ENCODE peak calls at places on chromosomes 6 and 20, in four cellular contexts. S, Q, J and U are unnamed samples.

GRCh38 chr6:162485464-162485863 is 242.1 kb downstream of the PRKN start:
- DNase-seq in S (no peak), Q (no peak), J (no peak), U (no peak)

GRCh38 chr6:127641905-127642304 is 64.9 kb downstream of the C6orf58 start:
- DNase-seq in S (peak; percentile 65), Q (peak; percentile 36), J (peak; percentile 21), U (peak; percentile 62)

GRCh38 chr6:33632603-33633039 is 11.5 kb downstream of the ITPR3 start:
- DNase-seq in S (peak; percentile 94), Q (no peak), J (no peak), U (peak; percentile 26)

GRCh38 chr6:111559193-111560097 is 46.2 kb downstream of the TRAF3IP2 start:
- DNase-seq in S (no peak), Q (no peak), J (no peak), U (no peak)

GRCh38 chr6:95127266-95127665 is 450.1 kb upstream of the MANEA start:
- DNase-seq in S (no peak), Q (no peak), J (no peak), U (no peak)

GRCh38 chr6:7991992-7992815 is 72.0 kb downstream of the BLOC1S5 start:
- DNase-seq in S (no peak), Q (peak; percentile 92), J (no peak), U (peak; percentile 95)

GRCh38 chr20:38962898-38963484 is 847 bp downstream of the DHX35 start:
- DNase-seq in S (no peak), Q (no peak), J (no peak), U (no peak)

GRCh38 chr6:57221191-57221935 is 744 bp downstream of the RAB23 start:
- DNase-seq in S (peak; percentile 90), Q (peak; percentile 45), J (peak; percentile 57), U (peak; percentile 35)

GRCh38 chr20:47167846-47168245 is 188.7 kb downstream of the ZMYND8 start:
- DNase-seq in S (no peak), Q (no peak), J (no peak), U (no peak)
- H2AFZ ChIP-seq in S (no peak overlapping the region), Q (no peak overlapping the region), J (no peak overlapping the region), U (no peak overlapping the region)

DNA sequence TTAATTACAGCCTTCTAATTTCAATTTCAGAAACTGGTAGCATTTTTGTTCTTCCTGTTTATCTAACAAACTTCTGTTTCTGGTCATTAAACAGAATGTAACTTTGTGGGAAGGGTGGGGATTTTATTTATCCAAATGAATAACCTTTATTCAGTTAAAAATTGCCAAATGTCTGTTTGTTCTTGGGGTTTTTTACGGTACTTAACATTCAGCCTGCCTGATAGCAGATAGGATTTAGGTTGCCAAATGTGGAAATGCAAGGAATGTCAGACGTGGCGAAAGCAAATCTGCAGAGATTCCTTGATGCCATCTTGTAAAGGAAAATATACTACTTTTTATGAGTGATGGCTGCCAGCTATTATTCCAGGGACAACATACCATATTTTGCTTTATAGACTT is 95.7 kb downstream of the LYRM2 start:
- DNase-seq in S (no peak), Q (no peak), J (no peak), U (peak; percentile 29)
- H4K91ac ChIP-seq in S (no peak overlapping the region), Q (no peak overlapping the region), J (no peak overlapping the region), U (no peak overlapping the region)

DNA sequence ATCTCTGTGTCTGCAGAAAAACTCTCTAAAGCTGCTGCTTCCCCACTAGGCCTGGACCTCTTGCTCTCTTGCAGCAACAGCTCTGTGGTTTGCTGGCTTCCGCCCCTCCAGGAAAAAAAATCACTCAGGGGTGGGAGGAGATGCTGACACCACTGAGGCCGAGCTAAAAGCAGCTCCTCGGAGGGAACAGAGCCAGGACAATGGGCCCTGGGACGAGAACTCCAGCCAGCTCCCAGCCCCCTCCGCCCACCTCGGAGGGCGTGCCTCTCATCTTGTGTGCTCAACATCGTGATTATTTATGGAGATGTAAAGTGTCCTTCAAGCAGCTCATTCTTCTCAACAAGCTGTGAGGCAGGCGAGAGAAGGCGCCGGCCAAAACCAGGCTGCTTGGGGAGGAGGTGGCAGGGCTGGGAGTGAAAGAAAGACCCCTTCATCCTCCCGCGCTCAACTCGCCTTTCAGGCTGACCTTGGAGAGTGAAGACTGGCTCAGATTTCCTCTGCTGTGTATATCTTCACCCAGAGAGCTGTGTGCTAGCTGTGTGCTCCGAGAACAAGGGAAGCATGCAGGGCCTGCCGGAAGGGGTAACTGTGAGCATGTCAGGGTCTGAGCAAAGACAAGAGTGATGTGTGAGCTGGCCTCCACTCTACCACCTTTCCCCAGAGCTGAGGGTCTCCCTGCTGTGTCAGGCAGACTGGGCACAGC is 53.6 kb upstream of the LRFN2 start:
- DNase-seq in S (no peak), Q (no peak), J (no peak), U (no peak)
- H2AFZ ChIP-seq in S (no peak overlapping the region), Q (no peak overlapping the region), J (peak overlapping the region; percentile 78), U (no peak overlapping the region)

DNA sequence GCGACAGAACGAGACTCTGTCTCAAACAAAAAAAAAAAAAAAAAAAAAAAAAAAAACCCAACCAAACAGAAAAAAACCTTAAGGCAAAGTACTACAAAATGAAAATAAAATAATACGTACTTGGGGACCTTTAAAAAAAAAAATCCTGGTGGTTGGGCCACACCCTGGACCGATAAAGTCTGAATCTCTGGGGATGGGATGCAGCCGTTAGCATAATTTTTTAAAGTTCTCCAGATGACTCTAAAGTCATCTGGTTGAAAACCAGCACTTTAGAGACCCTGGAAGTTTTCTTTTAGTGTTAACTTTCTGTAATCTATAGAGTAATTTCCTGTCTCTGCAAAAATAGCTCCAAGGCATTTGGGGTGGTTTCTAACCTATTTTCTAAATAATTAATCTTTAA is 142.9 kb upstream of the SALL4 start:
- DNase-seq in S (no peak), Q (no peak), J (no peak), U (no peak)
- H4K91ac ChIP-seq in S (no peak overlapping the region), Q (no peak overlapping the region), J (no peak overlapping the region), U (no peak overlapping the region)

GRCh38 chr6:110488606-110489005 is 12.2 kb upstream of the SLC22A16 start:
- DNase-seq in S (no peak), Q (no peak), J (no peak), U (no peak)

GRCh38 chr6:110482774-110483400 is 6.5 kb upstream of the SLC22A16 start:
- DNase-seq in S (no peak), Q (no peak), J (no peak), U (no peak)

GRCh38 chr6:110486756-110487155 is 10.3 kb upstream of the SLC22A16 start:
- DNase-seq in S (no peak), Q (no peak), J (no peak), U (no peak)

GRCh38 chr6:110484321-110484720 is 7.9 kb upstream of the SLC22A16 start:
- DNase-seq in S (no peak), Q (no peak), J (no peak), U (no peak)

DNA sequence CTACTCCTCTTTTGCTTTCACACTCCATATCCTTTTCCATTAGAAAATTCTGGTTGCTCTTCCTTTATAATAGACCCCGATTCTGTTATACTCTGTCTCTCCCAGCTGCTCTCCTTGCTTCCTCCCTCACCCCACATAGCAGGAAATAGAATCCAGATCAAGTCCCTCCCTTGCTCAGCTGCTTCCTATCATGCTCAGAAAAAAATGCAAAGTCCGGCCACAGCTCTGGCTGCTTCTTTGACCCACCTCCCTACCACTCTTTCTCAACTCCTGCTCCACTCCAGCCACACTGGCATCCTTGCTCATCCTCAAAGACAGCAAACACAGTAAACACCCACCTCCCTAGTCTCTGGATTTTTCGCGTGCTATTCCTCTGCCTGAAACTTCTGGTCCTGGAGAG is 9.0 kb upstream of the SLC22A16 start:
- DNase-seq in S (no peak), Q (no peak), J (no peak), U (no peak)
- H2AFZ ChIP-seq in S (no peak overlapping the region), Q (peak overlapping the region; percentile 57), J (no peak overlapping the region), U (no peak overlapping the region)

GRCh38 chr6:38078671-38079070 is 259.1 kb downstream of the ZFAND3 start:
- DNase-seq in S (no peak), Q (peak; percentile 26), J (no peak), U (peak; percentile 56)
- H4K91ac ChIP-seq in S (no peak overlapping the region), Q (no peak overlapping the region), J (no peak overlapping the region), U (no peak overlapping the region)

GRCh38 chr6:3228046-3228671 is 706 bp upstream of the TUBB2B start:
- DNase-seq in S (peak; percentile 94), Q (no peak), J (peak; percentile 81), U (no peak)

GRCh38 chr6:3228791-3229565 is 1.5 kb upstream of the TUBB2B start:
- DNase-seq in S (peak; percentile 63), Q (no peak), J (peak; percentile 77), U (no peak)

GRCh38 chr6:3227363-3228045 is at the start of gene TUBB2B:
- DNase-seq in S (peak; percentile 94), Q (peak; percentile 37), J (peak; percentile 91), U (peak; percentile 6)

GRCh38 chr6:3229566-3230274 is 2.3 kb upstream of the TUBB2B start:
- DNase-seq in S (peak; percentile 80), Q (no peak), J (peak; percentile 66), U (no peak)

DNA sequence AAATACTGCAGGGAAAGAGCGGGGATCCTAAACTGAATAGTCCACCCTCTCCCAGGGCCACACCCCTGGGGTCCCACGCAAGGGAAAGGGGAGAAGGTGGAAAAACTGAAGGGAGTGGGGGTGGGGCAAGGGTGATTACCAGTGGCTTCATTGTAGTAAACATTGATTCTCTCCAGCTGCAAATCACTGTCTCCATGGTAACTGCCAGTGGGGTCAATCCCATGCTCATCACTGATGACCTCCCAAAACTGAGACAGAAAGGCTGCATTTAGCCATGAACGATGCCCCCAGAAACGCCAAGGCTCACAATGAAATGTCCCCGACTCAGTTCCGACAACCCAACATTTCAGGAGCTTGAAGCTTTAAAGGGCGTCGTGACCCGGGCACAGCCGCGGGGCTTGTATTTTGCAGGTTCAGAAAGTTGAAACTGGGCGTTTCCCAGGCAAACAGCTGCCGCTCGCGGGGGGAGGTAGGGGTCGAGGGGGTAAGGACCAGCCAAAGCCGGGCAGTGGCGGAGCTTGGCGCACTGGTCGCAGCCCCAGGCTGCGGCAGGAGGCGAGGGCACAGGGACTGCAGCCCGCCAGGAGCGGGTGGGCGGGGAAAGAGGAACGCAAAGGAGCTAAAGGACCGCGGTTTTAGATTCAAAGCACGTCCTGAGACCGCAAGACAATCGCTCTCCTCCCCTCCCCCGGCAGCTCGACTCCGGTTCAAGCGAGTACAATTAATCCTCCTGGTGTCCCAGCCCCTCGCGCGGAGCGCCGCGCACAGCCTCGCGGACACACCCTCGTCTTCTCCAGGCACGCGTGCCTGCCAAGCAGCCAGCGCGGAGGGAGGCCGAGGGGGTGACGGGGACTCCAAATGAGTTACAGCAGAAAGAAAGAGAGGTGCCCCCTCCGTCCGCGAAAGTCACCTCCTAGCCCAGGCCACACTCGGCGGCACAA is 761 bp downstream of the TUBB2B start:
- DNase-seq in S (no peak), Q (no peak), J (peak; percentile 71), U (peak; percentile 32)
- H2AFZ ChIP-seq in S (no peak overlapping the region), Q (peak overlapping the region; percentile 77), J (no peak overlapping the region), U (peak overlapping the region; percentile 56)

DNA sequence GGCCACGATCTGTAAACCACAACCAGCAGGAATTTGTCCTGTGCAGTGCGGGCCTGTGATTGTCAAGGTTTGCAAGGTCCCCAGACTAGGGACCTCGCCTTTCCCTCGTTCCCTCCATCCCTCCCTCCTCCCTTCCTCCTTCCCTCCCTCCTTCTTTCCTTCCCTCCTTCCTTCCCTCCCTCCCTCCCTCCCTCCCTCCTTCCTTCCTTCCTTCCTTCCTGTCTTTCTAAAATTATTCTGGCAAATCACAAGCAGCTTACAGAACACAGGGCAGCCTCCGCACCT is 205.2 kb upstream of the RIN2 start:
- DNase-seq in S (no peak), Q (no peak), J (no peak), U (no peak)
- H4K91ac ChIP-seq in S (no peak overlapping the region), Q (no peak overlapping the region), J (no peak overlapping the region), U (no peak overlapping the region)